ENCODE peak calls at places on chromosomes 1 and 21, in four cellular contexts. One of them, this sample, is unnamed.

GRCh38 chr21:19011448-19011847 is 607.9 kb upstream of the TMPRSS15 start:
- DNase-seq in IMR-90: no peak
- DNase-seq in HepG2: no peak
- DNase-seq in colonic mucosa: no peak
- DNase-seq in this sample: no peak

GRCh38 chr1:236083650-236084385 is 18.9 kb upstream of the NID1 start:
- DNase-seq in IMR-90: peak; percentile 53
- DNase-seq in HepG2: no peak
- DNase-seq in colonic mucosa: no peak
- DNase-seq in this sample: no peak

GRCh38 chr1:2785631-2786328 is 15.7 kb downstream of the TTC34 start:
- DNase-seq in HepG2: no peak
- DNase-seq in IMR-90: no peak
- DNase-seq in colonic mucosa: no peak
- DNase-seq in this sample: no peak

GRCh38 chr1:244836135-244836521 is 670 bp downstream of the COX20 start:
- DNase-seq in colonic mucosa: peak; percentile 42
- DNase-seq in HepG2: peak; percentile 13
- DNase-seq in IMR-90: peak; percentile 47
- DNase-seq in this sample: no peak

GRCh38 chr1:12769031-12769430 is 4.5 kb upstream of the PRAMEF12 start:
- DNase-seq in IMR-90: no peak
- DNase-seq in HepG2: no peak
- DNase-seq in colonic mucosa: no peak
- DNase-seq in this sample: no peak

GRCh38 chr1:10790155-10790707 is 6.2 kb downstream of the CASZ1 start:
- DNase-seq in HepG2: no peak
- DNase-seq in IMR-90: no peak
- DNase-seq in colonic mucosa: no peak
- DNase-seq in this sample: no peak

GRCh38 chr1:9700340-9700739 is 48.8 kb downstream of the PIK3CD start:
- DNase-seq in IMR-90: peak; percentile 94
- DNase-seq in HepG2: no peak
- DNase-seq in colonic mucosa: no peak
- DNase-seq in this sample: no peak

GRCh38 chr1:205961970-205962820 is 18.9 kb upstream of the SLC26A9 start:
- DNase-seq in IMR-90: peak; percentile 7
- DNase-seq in colonic mucosa: no peak
- DNase-seq in HepG2: no peak
- DNase-seq in this sample: no peak

GRCh38 chr1:172530000-172530399 is 3.0 kb upstream of the SUCO start:
- DNase-seq in HepG2: peak; percentile 33
- DNase-seq in colonic mucosa: no peak
- DNase-seq in IMR-90: no peak
- DNase-seq in this sample: no peak

DNA sequence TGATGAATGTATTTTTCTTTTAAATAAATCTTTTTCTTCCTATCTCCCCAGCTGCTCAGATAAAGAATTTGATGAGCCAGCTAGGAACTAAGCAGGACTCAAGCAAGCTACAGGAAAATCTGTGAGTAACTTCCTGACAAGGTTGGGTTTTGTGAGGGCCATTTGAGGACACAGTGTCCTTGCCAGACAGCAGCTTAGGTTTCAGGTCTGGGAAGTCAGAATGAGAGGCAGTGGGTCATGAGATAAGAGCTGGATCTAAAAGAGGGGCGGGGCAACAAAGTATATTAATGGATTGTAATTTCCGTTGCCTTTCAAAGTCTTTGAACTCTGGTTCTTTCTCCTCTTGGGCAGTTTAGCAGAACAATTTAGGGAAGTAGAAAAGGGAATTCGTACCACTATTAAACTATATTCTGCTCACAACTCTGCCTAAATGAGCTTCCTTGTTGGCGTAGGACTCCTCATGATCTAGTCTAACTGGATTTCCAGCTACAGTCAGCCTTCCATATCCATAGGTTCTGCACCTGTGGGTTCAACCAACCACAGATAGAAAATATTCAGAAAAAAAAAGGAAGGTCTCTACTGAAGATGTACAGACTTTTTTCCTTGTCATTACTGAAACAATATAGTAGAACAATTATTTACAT is 16.6 kb downstream of the STX12 start:
- DNase-seq in IMR-90: peak; percentile 57
- DNase-seq in colonic mucosa: no peak
- DNase-seq in HepG2: no peak
- DNase-seq in this sample: no peak
- H3K9ac ChIP-seq in IMR-90: no peak overlapping the region
- H3K9ac ChIP-seq in colonic mucosa: no peak overlapping the region
- H3K9ac ChIP-seq in HepG2: no peak overlapping the region
- H3K9ac ChIP-seq in this sample: no peak overlapping the region

GRCh38 chr1:26408604-26409003 is 2.0 kb upstream of the LIN28A start:
- DNase-seq in HepG2: peak; percentile 46
- DNase-seq in colonic mucosa: peak; percentile 70
- DNase-seq in IMR-90: peak; percentile 71
- DNase-seq in this sample: peak; percentile 74

GRCh38 chr1:26412180-26412840 is 1.7 kb downstream of the LIN28A start:
- DNase-seq in IMR-90: no peak
- DNase-seq in colonic mucosa: no peak
- DNase-seq in HepG2: no peak
- DNase-seq in this sample: no peak

GRCh38 chr1:26410706-26411623 is at the start of gene LIN28A:
- DNase-seq in IMR-90: no peak
- DNase-seq in HepG2: no peak
- DNase-seq in colonic mucosa: no peak
- DNase-seq in this sample: no peak

GRCh38 chr1:26411624-26412074 is 1.0 kb downstream of the LIN28A start:
- DNase-seq in HepG2: no peak
- DNase-seq in IMR-90: no peak
- DNase-seq in colonic mucosa: no peak
- DNase-seq in this sample: no peak

DNA sequence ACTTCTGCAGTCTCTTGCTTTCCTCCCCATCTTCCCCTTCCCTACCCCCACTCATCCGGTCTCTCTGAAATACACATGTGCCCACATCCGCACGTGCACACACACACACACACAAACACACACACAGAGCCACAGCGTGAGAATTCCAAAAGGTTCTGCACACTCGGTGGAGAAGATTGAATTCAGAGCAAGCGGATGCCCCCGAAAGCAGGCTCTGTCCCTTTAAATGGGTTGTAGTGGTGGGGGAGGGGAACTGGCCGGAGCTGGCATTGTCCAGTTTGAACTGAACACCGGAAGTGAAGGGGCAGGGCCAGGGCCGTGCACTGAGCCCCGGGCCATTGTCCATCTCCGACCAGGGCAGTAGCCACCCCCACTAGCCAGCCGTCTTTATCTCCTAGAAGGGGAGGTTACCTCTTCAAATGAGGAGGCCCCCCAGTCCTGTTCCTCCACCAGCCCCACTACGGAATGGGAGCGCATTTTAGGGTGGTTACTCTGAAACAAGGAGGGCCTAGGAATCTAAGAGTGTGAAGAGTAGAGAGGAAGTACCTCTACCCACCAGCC is 1.3 kb upstream of the LIN28A start:
- DNase-seq in colonic mucosa: no peak
- DNase-seq in IMR-90: no peak
- DNase-seq in HepG2: no peak
- DNase-seq in this sample: no peak
- H3K27me3 ChIP-seq in colonic mucosa: peaks cover 37% of the 10 kb centered on the region
- H3K27me3 ChIP-seq in IMR-90: peaks cover 49% of the 10 kb centered on the region
- H3K27me3 ChIP-seq in HepG2: peaks cover 7% of the 10 kb centered on the region
- H3K27me3 ChIP-seq in this sample: no peaks in the 10 kb centered on the region

GRCh38 chr1:54714881-54715492 is 674 bp upstream of the TTC4 start:
- DNase-seq in IMR-90: no peak
- DNase-seq in HepG2: no peak
- DNase-seq in colonic mucosa: peak; percentile 23
- DNase-seq in this sample: no peak
- H3K9ac ChIP-seq in IMR-90: peak overlapping the region; percentile 55
- H3K9ac ChIP-seq in HepG2: peak overlapping the region; percentile 31
- H3K9ac ChIP-seq in colonic mucosa: no peak overlapping the region
- H3K9ac ChIP-seq in this sample: peak overlapping the region; percentile 50

DNA sequence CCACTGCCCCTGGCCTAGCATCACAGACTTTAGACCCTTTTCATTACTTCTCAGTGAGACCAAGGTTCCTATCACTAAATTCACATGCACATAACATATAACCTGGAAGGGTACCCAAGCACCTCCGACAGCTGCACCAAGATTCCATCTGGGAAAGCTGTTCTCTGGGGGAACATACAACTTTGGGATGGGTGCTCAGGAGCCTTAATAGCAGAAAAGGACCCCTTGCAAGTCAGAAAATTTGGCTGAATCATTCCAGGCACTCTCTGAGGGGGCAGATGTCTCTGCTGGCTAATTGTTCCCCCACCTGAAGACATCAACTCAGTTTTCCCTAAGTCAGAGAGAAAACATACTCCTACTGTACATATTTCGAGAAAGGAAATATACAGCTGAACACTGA is 41.3 kb upstream of the PSEN2 start:
- DNase-seq in HepG2: no peak
- DNase-seq in IMR-90: no peak
- DNase-seq in colonic mucosa: no peak
- DNase-seq in this sample: no peak
- H3K27me3 ChIP-seq in HepG2: peaks cover 2% of the 10 kb centered on the region
- H3K27me3 ChIP-seq in IMR-90: peaks cover 4% of the 10 kb centered on the region
- H3K27me3 ChIP-seq in colonic mucosa: no peaks in the 10 kb centered on the region
- H3K27me3 ChIP-seq in this sample: no peaks in the 10 kb centered on the region

DNA sequence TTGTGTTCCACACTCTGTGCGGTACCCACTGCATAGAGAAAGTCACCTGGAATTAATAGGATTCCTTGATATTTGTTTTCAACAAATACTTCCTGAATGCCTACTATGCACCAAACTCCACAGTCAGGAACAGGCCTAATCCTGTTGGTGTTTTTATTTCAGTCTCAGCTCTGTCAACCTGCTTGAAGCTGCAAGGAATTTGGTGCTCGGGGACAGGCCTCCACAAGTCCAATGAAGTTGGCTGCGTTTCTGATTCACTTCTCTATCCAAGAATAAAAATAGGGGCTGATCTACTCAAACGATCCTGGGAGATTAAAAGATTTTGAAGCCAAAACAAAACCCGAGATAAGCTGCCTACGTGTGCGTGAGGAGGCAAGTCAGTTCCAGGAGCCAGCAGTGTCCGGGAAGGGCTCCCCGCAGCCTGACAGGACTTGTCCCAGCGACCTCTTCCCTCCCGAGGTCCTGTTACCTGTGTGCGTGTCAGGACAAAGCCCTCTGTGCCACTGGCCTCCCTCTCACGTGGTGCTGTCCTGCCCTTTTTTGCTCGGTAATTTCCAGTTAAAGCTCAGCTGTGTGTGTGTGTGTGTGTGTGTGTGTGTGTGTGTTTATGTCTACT is 98.0 kb downstream of the ETS2 start:
- DNase-seq in HepG2: no peak
- DNase-seq in colonic mucosa: no peak
- DNase-seq in IMR-90: no peak
- DNase-seq in this sample: no peak
- H3K9ac ChIP-seq in HepG2: no peak overlapping the region
- H3K9ac ChIP-seq in colonic mucosa: no peak overlapping the region
- H3K9ac ChIP-seq in IMR-90: no peak overlapping the region
- H3K9ac ChIP-seq in this sample: no peak overlapping the region

GRCh38 chr1:228048659-228049333 is 33.7 kb upstream of the ARF1 start:
- DNase-seq in HepG2: no peak
- DNase-seq in colonic mucosa: no peak
- DNase-seq in IMR-90: no peak
- DNase-seq in this sample: no peak
- H3K27me3 ChIP-seq in HepG2: no peaks in the 10 kb centered on the region
- H3K27me3 ChIP-seq in colonic mucosa: no peaks in the 10 kb centered on the region
- H3K27me3 ChIP-seq in IMR-90: peaks cover 22% of the 10 kb centered on the region
- H3K27me3 ChIP-seq in this sample: no peaks in the 10 kb centered on the region

DNA sequence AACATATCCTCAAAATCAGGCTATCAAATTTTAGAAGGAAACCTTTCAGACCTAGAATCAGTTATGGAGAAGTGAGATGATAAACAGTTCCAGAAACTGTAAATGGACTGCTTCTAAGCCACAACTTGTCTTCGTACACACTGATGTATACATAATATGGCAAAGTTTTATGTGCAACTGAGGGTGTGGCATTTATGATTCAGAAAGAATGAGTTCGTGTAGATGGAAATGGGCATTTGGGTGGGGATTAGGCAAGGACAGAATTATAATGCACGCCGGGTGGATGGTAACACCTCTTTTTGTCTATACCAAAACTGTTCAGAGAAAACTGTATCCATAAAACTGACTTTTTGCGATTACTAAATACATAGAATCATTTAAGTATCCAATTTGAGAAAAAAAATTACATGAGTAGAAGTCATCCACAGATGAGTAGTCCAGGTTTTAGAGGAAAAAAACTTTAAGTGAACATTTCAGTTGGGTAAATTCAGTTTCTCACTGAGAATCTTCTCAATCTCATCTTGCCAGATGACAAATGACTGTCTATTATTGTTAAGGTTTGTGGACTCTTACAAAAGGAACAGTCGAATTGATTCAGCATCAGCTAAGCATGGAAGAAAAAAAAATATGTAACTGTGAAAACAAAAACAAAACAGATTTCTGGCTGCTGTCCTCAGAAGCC is 22.5 kb downstream of the ERRFI1 start:
- DNase-seq in IMR-90: no peak
- DNase-seq in HepG2: no peak
- DNase-seq in colonic mucosa: no peak
- DNase-seq in this sample: no peak
- H3K9ac ChIP-seq in IMR-90: peak overlapping the region; percentile 61
- H3K9ac ChIP-seq in HepG2: no peak overlapping the region
- H3K9ac ChIP-seq in colonic mucosa: no peak overlapping the region
- H3K9ac ChIP-seq in this sample: no peak overlapping the region

DNA sequence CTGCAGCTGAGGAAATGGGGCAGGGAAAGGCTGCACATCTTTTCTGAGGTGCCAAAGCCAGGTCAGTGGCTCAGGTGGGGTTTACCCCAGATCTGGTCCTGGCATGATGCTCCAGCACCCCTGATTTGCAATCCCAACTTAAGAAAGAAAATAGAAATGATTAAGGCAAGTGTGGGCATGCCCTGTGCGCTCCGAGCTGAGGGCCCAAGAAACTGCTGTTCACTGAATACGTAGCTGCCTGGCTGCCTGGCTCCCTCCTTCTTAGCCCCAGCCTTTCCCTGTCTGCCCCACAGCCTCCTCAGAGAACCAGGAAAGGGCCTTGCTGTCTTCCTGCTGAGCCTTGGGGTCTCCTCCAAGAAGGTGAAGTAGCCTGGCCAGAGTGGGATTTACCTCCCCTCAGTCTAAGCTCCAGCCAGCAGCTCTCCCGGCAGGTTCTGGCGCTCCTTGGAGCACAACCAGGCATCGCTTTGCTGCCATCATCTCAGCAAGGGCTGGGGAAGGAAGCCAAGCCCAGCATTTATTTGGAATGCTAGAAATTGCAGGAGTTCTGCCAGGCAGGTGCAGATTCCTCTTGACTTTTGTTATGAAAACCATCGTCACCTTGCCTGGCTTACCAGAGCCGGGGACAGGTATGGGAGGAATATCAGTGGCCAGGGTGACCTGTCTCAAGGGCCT is 51.3 kb upstream of the SELENON start:
- DNase-seq in colonic mucosa: no peak
- DNase-seq in IMR-90: no peak
- DNase-seq in HepG2: no peak
- DNase-seq in this sample: no peak
- H3K27me3 ChIP-seq in colonic mucosa: no peaks in the 10 kb centered on the region
- H3K27me3 ChIP-seq in IMR-90: no peaks in the 10 kb centered on the region
- H3K27me3 ChIP-seq in HepG2: peaks cover 13% of the 10 kb centered on the region
- H3K27me3 ChIP-seq in this sample: no peaks in the 10 kb centered on the region

GRCh38 chr1:94753171-94753972 is 66.8 kb upstream of the SLC44A3 start:
- DNase-seq in colonic mucosa: no peak
- DNase-seq in HepG2: peak; percentile 26
- DNase-seq in IMR-90: peak; percentile 21
- DNase-seq in this sample: no peak
- H3K9ac ChIP-seq in colonic mucosa: no peak overlapping the region
- H3K9ac ChIP-seq in HepG2: no peak overlapping the region
- H3K9ac ChIP-seq in IMR-90: peak overlapping the region; percentile 43
- H3K9ac ChIP-seq in this sample: no peak overlapping the region